ENCODE peak calls at places on chromosomes 7 and 10, in seven cellular contexts. R, Y, G, H, D, V and A are unnamed samples.

GRCh38 chr7:30285067-30285530 is 702 bp downstream of the ZNRF2 start:
- DNase-seq in R (peak), V (peak), D (no peak), Y (peak), G (peak), H (peak), A (peak)

GRCh38 chr10:12768156-12768731 is 233.3 kb downstream of the CCDC3 start:
- DNase-seq in G (no peak), R (no peak), H (no peak), D (no peak), Y (no peak), V (no peak), A (no peak)

GRCh38 chr7:148983220-148984146 is 44.8 kb downstream of the PDIA4 start:
- DNase-seq in G (peak), V (peak), H (peak), Y (peak), R (peak), D (peak), A (peak)

GRCh38 chr7:139661043-139661440 is 116.8 kb downstream of the HIPK2 start:
- DNase-seq in D (no peak), V (no peak), H (no peak), R (no peak), G (no peak), Y (no peak), A (no peak)

GRCh38 chr7:134212576-134213546 is 85.7 kb downstream of the LRGUK start:
- DNase-seq in Y (no peak), R (no peak), V (no peak), G (no peak), H (peak), D (no peak), A (peak)

GRCh38 chr10:120503695-120504094 is 46.7 kb downstream of the PLPP4 start:
- DNase-seq in H (no peak), Y (no peak), G (no peak), V (no peak), D (no peak), R (no peak), A (no peak)

GRCh38 chr10:7230956-7231355 is 179.9 kb downstream of the SFMBT2 start:
- DNase-seq in H (peak), V (no peak), R (no peak), D (no peak), G (no peak), Y (no peak), A (no peak)

GRCh38 chr10:119931873-119932272 is 39.3 kb downstream of the SEC23IP start:
- DNase-seq in H (no peak), D (no peak), V (no peak), R (no peak), G (no peak), Y (no peak), A (no peak)

GRCh38 chr7:24323961-24324480 is 40.0 kb downstream of the NPY start:
- DNase-seq in V (no peak), G (no peak), R (no peak), H (no peak), D (no peak), Y (no peak), A (no peak)

GRCh38 chr7:2109936-2110585 is 122.7 kb downstream of the MAD1L1 start:
- DNase-seq in H (peak), R (peak), V (peak), D (peak), Y (peak), G (no peak), A (peak)

GRCh38 chr7:158101821-158102450 is 485.7 kb downstream of the PTPRN2 start:
- DNase-seq in Y (no peak), H (no peak), G (no peak), V (no peak), R (no peak), D (no peak), A (no peak)

GRCh38 chr10:119466655-119467054 is 75.9 kb downstream of the RGS10 start:
- DNase-seq in Y (no peak), V (peak), R (no peak), H (no peak), D (no peak), G (no peak), A (no peak)